ENCODE peak calls at places on chromosomes 7 and 10, in eight cellular contexts. One of them, this sample, is unnamed.

GRCh38 chr10:7512487-7512886 is 101.7 kb upstream of the SFMBT2 start:
- DNase-seq in hypothalamus: no peak
- DNase-seq in AG09319: no peak
- DNase-seq in NCI-H510A treated with DMSO at 0.1 percent for 48 hours: no peak
- DNase-seq in NCI-H2171 treated with DMSO at 0.1 percent for 48 hours: no peak
- DNase-seq in effector memory CD8-positive, alpha-beta T cell: no peak
- DNase-seq in naive thymus-derived CD8-positive, alpha-beta T cell: no peak
- DNase-seq in NCI-H460: no peak
- DNase-seq in this sample: no peak

GRCh38 chr7:99190359-99191009 is 17.4 kb downstream of the KPNA7 start:
- DNase-seq in hypothalamus: no peak
- DNase-seq in AG09319: no peak
- DNase-seq in NCI-H510A treated with DMSO at 0.1 percent for 48 hours: no peak
- DNase-seq in NCI-H2171 treated with DMSO at 0.1 percent for 48 hours: no peak
- DNase-seq in effector memory CD8-positive, alpha-beta T cell: no peak
- DNase-seq in naive thymus-derived CD8-positive, alpha-beta T cell: no peak
- DNase-seq in NCI-H460: no peak
- DNase-seq in this sample: no peak

GRCh38 chr10:78432582-78432981 is 398.9 kb downstream of the RPS24 start:
- DNase-seq in hypothalamus: no peak
- DNase-seq in AG09319: no peak
- DNase-seq in NCI-H510A treated with DMSO at 0.1 percent for 48 hours: peak
- DNase-seq in NCI-H2171 treated with DMSO at 0.1 percent for 48 hours: no peak
- DNase-seq in effector memory CD8-positive, alpha-beta T cell: no peak
- DNase-seq in naive thymus-derived CD8-positive, alpha-beta T cell: no peak
- DNase-seq in NCI-H460: no peak
- DNase-seq in this sample: no peak

GRCh38 chr10:86659721-86660438 is 5.5 kb downstream of the OPN4 start:
- DNase-seq in hypothalamus: no peak
- DNase-seq in AG09319: no peak
- DNase-seq in NCI-H510A treated with DMSO at 0.1 percent for 48 hours: no peak
- DNase-seq in NCI-H2171 treated with DMSO at 0.1 percent for 48 hours: no peak
- DNase-seq in effector memory CD8-positive, alpha-beta T cell: no peak
- DNase-seq in naive thymus-derived CD8-positive, alpha-beta T cell: peak
- DNase-seq in NCI-H460: no peak
- DNase-seq in this sample: no peak

GRCh38 chr10:91040343-91040742 is 119.5 kb upstream of the ANKRD1 start:
- DNase-seq in hypothalamus: no peak
- DNase-seq in AG09319: no peak
- DNase-seq in NCI-H510A treated with DMSO at 0.1 percent for 48 hours: no peak
- DNase-seq in NCI-H2171 treated with DMSO at 0.1 percent for 48 hours: no peak
- DNase-seq in effector memory CD8-positive, alpha-beta T cell: no peak
- DNase-seq in naive thymus-derived CD8-positive, alpha-beta T cell: no peak
- DNase-seq in NCI-H460: no peak
- DNase-seq in this sample: no peak

GRCh38 chr7:38839846-38840245 is 69.1 kb downstream of the VPS41 start:
- DNase-seq in hypothalamus: no peak
- DNase-seq in AG09319: no peak
- DNase-seq in NCI-H510A treated with DMSO at 0.1 percent for 48 hours: no peak
- DNase-seq in NCI-H2171 treated with DMSO at 0.1 percent for 48 hours: no peak
- DNase-seq in effector memory CD8-positive, alpha-beta T cell: no peak
- DNase-seq in naive thymus-derived CD8-positive, alpha-beta T cell: no peak
- DNase-seq in NCI-H460: no peak
- DNase-seq in this sample: no peak

GRCh38 chr10:75033399-75034130 is 77.9 kb upstream of the SAMD8 start:
- DNase-seq in hypothalamus: no peak
- DNase-seq in AG09319: no peak
- DNase-seq in NCI-H510A treated with DMSO at 0.1 percent for 48 hours: no peak
- DNase-seq in NCI-H2171 treated with DMSO at 0.1 percent for 48 hours: no peak
- DNase-seq in effector memory CD8-positive, alpha-beta T cell: no peak
- DNase-seq in naive thymus-derived CD8-positive, alpha-beta T cell: no peak
- DNase-seq in NCI-H460: no peak
- DNase-seq in this sample: no peak

GRCh38 chr7:30741289-30741688 is 10.6 kb upstream of the INMT start:
- DNase-seq in hypothalamus: no peak
- DNase-seq in AG09319: no peak
- DNase-seq in NCI-H510A treated with DMSO at 0.1 percent for 48 hours: no peak
- DNase-seq in NCI-H2171 treated with DMSO at 0.1 percent for 48 hours: no peak
- DNase-seq in effector memory CD8-positive, alpha-beta T cell: no peak
- DNase-seq in naive thymus-derived CD8-positive, alpha-beta T cell: no peak
- DNase-seq in NCI-H460: no peak
- DNase-seq in this sample: no peak

GRCh38 chr7:3380034-3380433 is 79.0 kb downstream of the SDK1 start:
- DNase-seq in hypothalamus: no peak
- DNase-seq in AG09319: no peak
- DNase-seq in NCI-H510A treated with DMSO at 0.1 percent for 48 hours: no peak
- DNase-seq in NCI-H2171 treated with DMSO at 0.1 percent for 48 hours: no peak
- DNase-seq in effector memory CD8-positive, alpha-beta T cell: no peak
- DNase-seq in naive thymus-derived CD8-positive, alpha-beta T cell: no peak
- DNase-seq in NCI-H460: no peak
- DNase-seq in this sample: no peak